ENCODE peak calls at places on chromosome 2, in six cellular contexts. One of them, this sample, is unnamed.

GRCh38 chr2:127651381-127651809 is 5.4 kb downstream of the GPR17 start:
- DNase-seq in adrenal gland: no peak
- DNase-seq in H1: no peak
- DNase-seq in H54: no peak
- DNase-seq in stomach: no peak
- DNase-seq in A549: no peak
- DNase-seq in this sample: no peak

GRCh38 chr2:189574793-189575475 is 5.7 kb downstream of the SLC40A1 start:
- DNase-seq in adrenal gland: no peak
- DNase-seq in H1: no peak
- DNase-seq in H54: no peak
- DNase-seq in stomach: no peak
- DNase-seq in A549: peak; percentile 33
- DNase-seq in this sample: no peak

GRCh38 chr2:153873062-153874048 is 1.6 kb downstream of the GALNT13 start:
- DNase-seq in adrenal gland: no peak
- DNase-seq in H1: peak; percentile 67
- DNase-seq in H54: no peak
- DNase-seq in stomach: no peak
- DNase-seq in A549: peak; percentile 56
- DNase-seq in this sample: no peak

GRCh38 chr2:108573070-108573469 is 38.8 kb downstream of the LIMS1 start:
- DNase-seq in adrenal gland: no peak
- DNase-seq in H1: no peak
- DNase-seq in H54: no peak
- DNase-seq in stomach: no peak
- DNase-seq in A549: no peak
- DNase-seq in this sample: no peak

GRCh38 chr2:176729706-176730569 is 460.7 kb downstream of the MTX2 start:
- DNase-seq in adrenal gland: peak; percentile 64
- DNase-seq in H1: no peak
- DNase-seq in H54: no peak
- DNase-seq in stomach: no peak
- DNase-seq in A549: no peak
- DNase-seq in this sample: peak; percentile 26

GRCh38 chr2:184644685-184645084 is 46.4 kb downstream of the ZNF804A start:
- DNase-seq in adrenal gland: no peak
- DNase-seq in H1: no peak
- DNase-seq in H54: no peak
- DNase-seq in stomach: no peak
- DNase-seq in A549: no peak
- DNase-seq in this sample: no peak

GRCh38 chr2:172833898-172834297 is 98.3 kb downstream of the RAPGEF4 start:
- DNase-seq in adrenal gland: peak; percentile 24
- DNase-seq in H1: no peak
- DNase-seq in H54: no peak
- DNase-seq in stomach: no peak
- DNase-seq in A549: no peak
- DNase-seq in this sample: no peak

GRCh38 chr2:109521233-109521632 is 92.5 kb downstream of the SEPTIN10 start:
- DNase-seq in adrenal gland: no peak
- DNase-seq in H1: no peak
- DNase-seq in H54: no peak
- DNase-seq in stomach: no peak
- DNase-seq in A549: no peak
- DNase-seq in this sample: no peak

GRCh38 chr2:232525796-232526195 is at the start of gene CHRND:
- DNase-seq in adrenal gland: peak; percentile 76
- DNase-seq in H1: no peak
- DNase-seq in H54: no peak
- DNase-seq in stomach: no peak
- DNase-seq in A549: no peak
- DNase-seq in this sample: no peak

GRCh38 chr2:60353863-60354262 is 199.6 kb downstream of the BCL11A start:
- DNase-seq in adrenal gland: no peak
- DNase-seq in H1: peak; percentile 31
- DNase-seq in H54: no peak
- DNase-seq in stomach: no peak
- DNase-seq in A549: no peak
- DNase-seq in this sample: no peak

GRCh38 chr2:60551241-60552095 is 2.0 kb downstream of the BCL11A start:
- DNase-seq in adrenal gland: peak; percentile 58
- DNase-seq in H1: peak; percentile 64
- DNase-seq in H54: no peak
- DNase-seq in stomach: peak; percentile 55
- DNase-seq in A549: peak; percentile 26
- DNase-seq in this sample: no peak

GRCh38 chr2:24435391-24436316 is 55.4 kb upstream of the NCOA1 start:
- DNase-seq in adrenal gland: peak; percentile 52
- DNase-seq in H1: no peak
- DNase-seq in H54: no peak
- DNase-seq in stomach: peak; percentile 64
- DNase-seq in A549: no peak
- DNase-seq in this sample: peak; percentile 88

GRCh38 chr2:229980440-229981184 is 58.3 kb downstream of the FBXO36 start:
- DNase-seq in adrenal gland: peak; percentile 45
- DNase-seq in H1: peak; percentile 55
- DNase-seq in H54: peak; percentile 74
- DNase-seq in stomach: peak; percentile 72
- DNase-seq in A549: no peak
- DNase-seq in this sample: no peak

DNA sequence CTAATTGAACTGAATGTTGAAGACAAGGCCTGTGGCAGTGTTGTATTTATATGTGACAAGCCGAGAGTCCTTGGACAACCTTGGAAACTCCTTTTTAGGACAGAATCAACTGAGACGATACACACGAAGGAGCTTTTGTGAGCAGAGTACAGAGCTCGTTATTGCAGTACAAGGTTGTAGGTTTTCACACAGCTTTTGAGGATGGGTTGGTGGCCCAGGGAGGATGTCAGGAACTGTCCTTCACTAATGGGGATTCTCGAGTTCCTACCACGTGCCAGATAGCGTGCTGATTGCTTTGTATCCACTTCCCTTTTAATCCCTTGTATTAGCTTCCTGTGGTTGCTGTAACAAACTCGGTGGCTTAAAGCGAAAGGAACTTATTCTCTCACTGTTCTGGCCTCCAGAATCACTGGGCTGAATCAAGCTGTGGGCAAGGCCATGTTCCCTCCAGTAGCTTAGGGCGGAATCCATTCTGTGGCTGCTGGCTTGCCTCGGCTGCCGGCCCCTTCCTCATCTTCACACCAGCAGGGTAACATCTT is 20.2 kb downstream of the INPP4A start:
- DNase-seq in adrenal gland: peak; percentile 34
- DNase-seq in H1: no peak
- DNase-seq in H54: no peak
- DNase-seq in stomach: no peak
- DNase-seq in A549: no peak
- DNase-seq in this sample: no peak
- TF ChIP-seq POLR2A in adrenal gland: no peak
- TF ChIP-seq POLR2A in H1: no peak
- TF ChIP-seq POLR2A in H54: no peak
- TF ChIP-seq POLR2A in stomach: no peak
- TF ChIP-seq POLR2A in A549: no peak
- TF ChIP-seq POLR2A in this sample: no peak

GRCh38 chr2:70553584-70554337 is at the start of gene TGFA:
- DNase-seq in adrenal gland: peak; percentile 63
- DNase-seq in H1: peak; percentile 88
- DNase-seq in H54: peak; percentile 82
- DNase-seq in stomach: peak; percentile 86
- DNase-seq in A549: peak; percentile 82
- DNase-seq in this sample: peak; percentile 67
- TF ChIP-seq POLR2A in adrenal gland: no peak
- TF ChIP-seq POLR2A in H1: peak; percentile 3
- TF ChIP-seq POLR2A in H54: no peak
- TF ChIP-seq POLR2A in stomach: no peak
- TF ChIP-seq POLR2A in A549: peak; percentile 51
- TF ChIP-seq POLR2A in this sample: no peak

GRCh38 chr2:216696751-216697560 is 1.6 kb upstream of the IGFBP5 start:
- DNase-seq in adrenal gland: no peak
- DNase-seq in H1: no peak
- DNase-seq in H54: no peak
- DNase-seq in stomach: no peak
- DNase-seq in A549: peak; percentile 58
- DNase-seq in this sample: no peak

GRCh38 chr2:216694201-216694825 is 1.0 kb downstream of the IGFBP5 start:
- DNase-seq in adrenal gland: peak; percentile 45
- DNase-seq in H1: peak; percentile 80
- DNase-seq in H54: no peak
- DNase-seq in stomach: peak; percentile 64
- DNase-seq in A549: peak; percentile 54
- DNase-seq in this sample: peak; percentile 49

GRCh38 chr2:216696321-216696720 is 972 bp upstream of the IGFBP5 start:
- DNase-seq in adrenal gland: no peak
- DNase-seq in H1: no peak
- DNase-seq in H54: no peak
- DNase-seq in stomach: no peak
- DNase-seq in A549: no peak
- DNase-seq in this sample: no peak

GRCh38 chr2:216694826-216695217 is 527 bp downstream of the IGFBP5 start:
- DNase-seq in adrenal gland: no peak
- DNase-seq in H1: no peak
- DNase-seq in H54: no peak
- DNase-seq in stomach: no peak
- DNase-seq in A549: no peak
- DNase-seq in this sample: no peak

DNA sequence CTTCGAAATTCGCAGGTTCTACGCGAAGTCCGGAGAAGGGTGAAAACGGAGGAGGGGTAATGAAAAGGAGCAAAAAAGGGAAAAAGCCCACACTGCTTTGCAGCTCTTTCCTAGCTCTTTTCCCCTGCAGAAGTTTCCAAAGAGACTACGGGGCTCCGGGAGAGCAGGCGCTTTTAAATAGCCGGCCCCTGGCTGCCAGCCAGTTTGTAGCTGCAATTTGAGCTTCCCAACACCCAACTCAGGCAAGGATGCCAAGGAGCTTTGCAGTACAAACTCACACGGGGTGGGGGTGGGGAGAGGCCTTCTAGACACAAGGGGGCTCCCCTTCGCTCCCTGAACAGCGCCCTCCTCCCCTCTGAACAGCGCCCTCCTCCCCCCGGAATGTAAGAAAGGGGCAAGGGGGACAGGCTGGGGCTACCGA is at the start of gene IGFBP5:
- DNase-seq in adrenal gland: peak; percentile 74
- DNase-seq in H1: peak; percentile 75
- DNase-seq in H54: no peak
- DNase-seq in stomach: peak; percentile 89
- DNase-seq in A549: no peak
- DNase-seq in this sample: peak; percentile 76
- TF ChIP-seq POLR2A in adrenal gland: peak; percentile 67
- TF ChIP-seq POLR2A in H1: peak; percentile 14
- TF ChIP-seq POLR2A in H54: no peak
- TF ChIP-seq POLR2A in stomach: peak; percentile 65
- TF ChIP-seq POLR2A in A549: no peak
- TF ChIP-seq POLR2A in this sample: no peak

GRCh38 chr2:120589782-120590608 is 145.7 kb upstream of the GLI2 start:
- DNase-seq in adrenal gland: no peak
- DNase-seq in H1: no peak
- DNase-seq in H54: peak; percentile 93
- DNase-seq in stomach: no peak
- DNase-seq in A549: peak; percentile 50
- DNase-seq in this sample: no peak
- TF ChIP-seq POLR2A in adrenal gland: no peak
- TF ChIP-seq POLR2A in H1: no peak
- TF ChIP-seq POLR2A in H54: no peak
- TF ChIP-seq POLR2A in stomach: no peak
- TF ChIP-seq POLR2A in A549: no peak
- TF ChIP-seq POLR2A in this sample: no peak

GRCh38 chr2:96537734-96538486 is 1.4 kb downstream of the ARID5A start:
- DNase-seq in adrenal gland: peak; percentile 15
- DNase-seq in H1: no peak
- DNase-seq in H54: no peak
- DNase-seq in stomach: no peak
- DNase-seq in A549: no peak
- DNase-seq in this sample: no peak

GRCh38 chr2:96539215-96539920 is 2.8 kb downstream of the ARID5A start:
- DNase-seq in adrenal gland: peak; percentile 13
- DNase-seq in H1: no peak
- DNase-seq in H54: no peak
- DNase-seq in stomach: no peak
- DNase-seq in A549: no peak
- DNase-seq in this sample: no peak

GRCh38 chr2:96537066-96537733 is 648 bp downstream of the ARID5A start:
- DNase-seq in adrenal gland: peak; percentile 62
- DNase-seq in H1: no peak
- DNase-seq in H54: peak; percentile 60
- DNase-seq in stomach: peak; percentile 79
- DNase-seq in A549: no peak
- DNase-seq in this sample: peak; percentile 95

GRCh38 chr2:96540136-96540535 is 3.6 kb downstream of the ARID5A start:
- DNase-seq in adrenal gland: no peak
- DNase-seq in H1: no peak
- DNase-seq in H54: peak; percentile 78
- DNase-seq in stomach: no peak
- DNase-seq in A549: no peak
- DNase-seq in this sample: no peak

DNA sequence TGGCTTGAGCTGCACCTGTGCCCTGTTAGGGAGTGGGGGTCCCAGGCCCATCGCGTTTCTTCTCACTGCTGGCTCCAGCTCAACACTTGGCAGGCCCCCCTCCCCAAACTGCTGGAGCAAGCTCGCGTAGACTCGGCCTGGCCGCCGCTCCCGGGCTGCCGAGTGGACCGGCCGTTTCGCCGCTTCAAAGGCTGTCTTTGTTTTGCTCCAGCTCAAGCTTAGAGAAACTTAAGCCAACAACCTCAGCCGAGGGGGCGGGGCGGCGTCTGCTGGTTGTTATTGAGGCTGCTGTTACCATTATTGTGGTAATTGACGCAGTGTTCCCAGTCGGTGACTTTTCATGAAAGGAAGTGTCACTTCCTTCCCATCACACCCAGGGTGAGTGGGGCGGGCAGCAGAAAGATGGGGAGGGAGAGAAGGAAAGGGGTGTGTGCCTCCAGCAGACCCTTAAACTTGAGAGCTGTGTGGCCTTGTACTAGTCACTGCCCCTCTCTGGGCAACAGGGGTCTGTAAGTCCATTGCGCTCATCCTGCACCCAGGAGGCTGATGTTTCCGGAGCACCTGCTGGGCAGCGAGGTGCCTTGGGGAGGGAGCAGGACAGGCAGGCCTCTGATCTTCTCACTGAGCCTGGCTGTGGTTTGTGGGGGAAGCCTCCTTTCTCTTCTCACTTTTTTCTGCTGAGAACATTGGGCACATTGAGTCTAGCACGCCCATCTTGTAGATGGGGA is 2.1 kb downstream of the ARID5A start:
- DNase-seq in adrenal gland: peak; percentile 65
- DNase-seq in H1: peak; percentile 88
- DNase-seq in H54: no peak
- DNase-seq in stomach: peak; percentile 77
- DNase-seq in A549: no peak
- DNase-seq in this sample: peak; percentile 86
- TF ChIP-seq POLR2A in adrenal gland: peak; percentile 31
- TF ChIP-seq POLR2A in H1: no peak
- TF ChIP-seq POLR2A in H54: no peak
- TF ChIP-seq POLR2A in stomach: peak; percentile 35
- TF ChIP-seq POLR2A in A549: no peak
- TF ChIP-seq POLR2A in this sample: no peak

DNA sequence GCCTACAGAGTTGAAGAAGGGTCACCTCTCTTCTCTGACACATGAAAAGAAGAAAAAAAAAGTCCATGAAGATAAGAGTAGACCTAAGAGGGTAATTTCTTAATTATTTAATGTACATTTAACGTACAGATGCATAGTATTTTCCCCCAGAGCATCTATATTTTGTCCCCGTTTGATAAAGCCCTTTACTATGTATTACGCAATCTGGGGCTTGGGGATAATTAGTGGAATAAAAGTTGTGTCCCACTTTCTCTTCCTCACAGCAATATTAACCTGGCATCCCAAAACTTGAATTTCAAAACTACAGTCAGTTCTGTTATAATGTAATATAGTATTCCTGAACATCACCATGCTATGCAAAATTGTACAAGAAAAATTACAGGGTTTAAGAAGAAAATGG is 254.1 kb downstream of the SUCLG1 start:
- DNase-seq in adrenal gland: no peak
- DNase-seq in H1: no peak
- DNase-seq in H54: no peak
- DNase-seq in stomach: no peak
- DNase-seq in A549: no peak
- DNase-seq in this sample: no peak
- TF ChIP-seq POLR2A in adrenal gland: no peak
- TF ChIP-seq POLR2A in H1: no peak
- TF ChIP-seq POLR2A in H54: no peak
- TF ChIP-seq POLR2A in stomach: no peak
- TF ChIP-seq POLR2A in A549: no peak
- TF ChIP-seq POLR2A in this sample: no peak